ENCODE peak calls at places on chromosomes 5 and 9, in four cellular contexts. W, G, C and I are unnamed samples.

GRCh38 chr5:135454946-135455345 is 2.8 kb upstream of the TIFAB start:
- DNase-seq in W (no peak), C (no peak), G (no peak), I (no peak)

GRCh38 chr9:14616188-14616982 is 76.8 kb downstream of the ZDHHC21 start:
- DNase-seq in W (no peak), C (no peak), G (peak; percentile 73), I (no peak)

GRCh38 chr5:1752881-1753280 is 46.8 kb downstream of the MRPL36 start:
- DNase-seq in G (no peak), W (no peak), C (peak; percentile 30), I (no peak)

GRCh38 chr5:32780508-32780919 is 69.4 kb downstream of the NPR3 start:
- DNase-seq in G (peak; percentile 17), W (no peak), C (no peak), I (no peak)

GRCh38 chr5:18069790-18070189 is 435.5 kb downstream of the TAF11L14 start:
- DNase-seq in C (no peak), W (no peak), G (no peak), I (no peak)

GRCh38 chr9:106860731-106861584 is 2.0 kb upstream of the ZNF462 start:
- DNase-seq in W (peak; percentile 57), G (peak; percentile 38), C (peak; percentile 45), I (no peak)

GRCh38 chr5:140402258-140403074 is 833 bp downstream of the ANKHD1 start:
- DNase-seq in C (peak; percentile 58), G (peak; percentile 29), W (peak; percentile 50), I (no peak)

GRCh38 chr9:5195450-5195849 is 10.0 kb upstream of the INSL6 start:
- DNase-seq in G (no peak), W (no peak), C (no peak), I (no peak)

GRCh38 chr5:55692509-55692908 is 19.6 kb downstream of the SLC38A9 start:
- DNase-seq in G (no peak), W (no peak), C (no peak), I (no peak)

GRCh38 chr5:144703776-144704175 is 533.1 kb downstream of the KCTD16 start:
- DNase-seq in G (no peak), C (no peak), W (no peak), I (no peak)

GRCh38 chr9:110069326-110070248 is 138.4 kb downstream of the C9orf152 start:
- DNase-seq in W (peak; percentile 70), G (peak; percentile 96), C (no peak), I (no peak)

GRCh38 chr9:22343218-22343611 is 103.4 kb upstream of the DMRTA1 start:
- DNase-seq in C (no peak), G (no peak), W (no peak), I (no peak)

GRCh38 chr5:5304361-5305035 is 118.0 kb upstream of the ICE1 start:
- DNase-seq in W (no peak), C (no peak), G (no peak), I (no peak)

GRCh38 chr9:108022246-108022935 is 532.8 kb upstream of the KLF4 start:
- DNase-seq in W (no peak), C (no peak), G (no peak), I (no peak)

GRCh38 chr5:174501461-174502069 is 222.8 kb upstream of the MSX2 start:
- DNase-seq in G (peak; percentile 57), C (no peak), W (no peak), I (no peak)

GRCh38 chr5:172861461-172861860 is 27.4 kb downstream of the ERGIC1 start:
- DNase-seq in G (no peak), C (no peak), W (no peak), I (no peak)

GRCh38 chr9:136927343-136928261 is 16.9 kb downstream of the FBXW5 start:
- DNase-seq in W (no peak), G (peak; percentile 28), C (peak; percentile 43), I (no peak)

GRCh38 chr9:136926154-136926704 is 18.3 kb downstream of the FBXW5 start:
- DNase-seq in G (no peak), W (no peak), C (peak; percentile 43), I (no peak)

GRCh38 chr9:136926749-136927148 is 17.8 kb downstream of the FBXW5 start:
- DNase-seq in G (no peak), C (no peak), W (no peak), I (no peak)

GRCh38 chr9:136930014-136930413 is 14.5 kb downstream of the FBXW5 start:
- DNase-seq in W (no peak), G (no peak), C (no peak), I (no peak)

GRCh38 chr9:136928591-136928990 is 15.9 kb downstream of the FBXW5 start:
- DNase-seq in G (no peak), C (peak; percentile 45), W (no peak), I (no peak)
- TF ChIP-seq POLR2A in G (no peak), C (no peak), W (no peak), I (no peak)

DNA sequence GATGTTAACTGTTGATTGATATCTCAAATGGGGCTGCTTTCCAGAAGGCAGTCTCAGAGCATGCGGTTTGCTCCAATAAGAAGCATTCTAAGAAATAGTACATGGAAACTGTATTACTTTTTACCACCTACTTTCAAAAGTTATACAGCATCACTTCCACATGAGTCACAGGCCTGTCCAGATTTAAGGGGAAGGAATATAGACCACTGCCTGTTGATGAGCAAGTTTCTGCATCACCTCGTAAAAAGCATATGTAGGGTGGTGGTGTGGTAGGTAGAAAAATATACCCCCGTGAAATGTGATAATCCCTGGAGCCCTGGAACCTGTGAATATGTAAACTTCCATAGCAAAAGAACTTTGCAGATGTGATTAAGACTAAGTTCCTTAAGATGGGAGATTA is 816.6 kb upstream of the CDH6 start:
- DNase-seq in C (no peak), W (no peak), G (no peak), I (no peak)
- H3K4me3 ChIP-seq in C (no peak overlapping the region), W (no peak overlapping the region), G (no peak overlapping the region), I (no peak overlapping the region)

DNA sequence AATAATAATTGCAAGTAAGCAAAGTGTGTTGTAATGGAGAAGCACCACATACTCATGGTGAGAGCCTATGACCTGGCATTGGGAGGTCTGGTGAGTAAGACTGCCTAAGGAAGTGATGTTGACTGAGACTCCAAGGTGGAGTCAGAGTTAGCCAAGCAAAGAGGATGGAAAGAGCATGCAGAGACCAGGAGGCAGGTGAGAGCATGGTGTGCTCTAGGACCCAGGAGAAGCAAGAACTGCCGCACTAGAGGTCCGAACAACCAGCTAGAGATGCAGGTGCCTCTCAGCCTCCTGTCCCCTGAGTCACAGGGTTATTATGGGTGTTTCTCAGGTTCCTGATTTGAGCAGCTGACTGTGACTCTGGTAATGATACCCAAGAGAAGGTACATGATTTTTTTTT is 27.3 kb downstream of the ANP32B start:
- DNase-seq in W (no peak), G (peak; percentile 64), C (no peak), I (no peak)
- TF ChIP-seq POLR2A in W (no peak), G (no peak), C (no peak), I (no peak)

GRCh38 chr5:53481354-53481886 is 991 bp downstream of the FST start:
- DNase-seq in C (no peak), G (peak; percentile 23), W (no peak), I (no peak)
- H3K4me3 ChIP-seq in C (peak overlapping the region; percentile 75), G (peak overlapping the region; percentile 100), W (peak overlapping the region; percentile 13), I (peak overlapping the region; percentile 82)

GRCh38 chr5:95731571-95732554 is 727 bp downstream of the RHOBTB3 start:
- DNase-seq in W (peak; percentile 63), G (peak; percentile 34), C (peak; percentile 68), I (no peak)
- TF ChIP-seq POLR2A in W (peak; percentile 32), G (no peak), C (no peak), I (no peak)